ENCODE peak calls at places on chromosomes 16 and 17, in nine cellular contexts. One of them, this sample, is unnamed.

GRCh38 chr17:78705071-78705470 is 77.0 kb downstream of the CYTH1 start:
- DNase-seq in kidney epithelial cell: no peak
- DNase-seq in IMR-90: no peak
- DNase-seq in kidney: no peak
- DNase-seq in foreskin fibroblast: no peak
- DNase-seq in WTC11: no peak
- DNase-seq in vagina: no peak
- DNase-seq in tibial nerve: no peak
- DNase-seq in uterus: no peak
- DNase-seq in this sample: no peak

GRCh38 chr16:87801679-87802300 is 36.0 kb upstream of the KLHDC4 start:
- DNase-seq in tibial nerve: no peak
- DNase-seq in WTC11: no peak
- DNase-seq in uterus: no peak
- DNase-seq in kidney epithelial cell: no peak
- DNase-seq in vagina: no peak
- DNase-seq in foreskin fibroblast: no peak
- DNase-seq in IMR-90: no peak
- DNase-seq in kidney: no peak
- DNase-seq in this sample: no peak

GRCh38 chr17:57404073-57404472 is 147.8 kb downstream of the MSI2 start:
- DNase-seq in kidney epithelial cell: no peak
- DNase-seq in foreskin fibroblast: no peak
- DNase-seq in uterus: no peak
- DNase-seq in vagina: no peak
- DNase-seq in tibial nerve: no peak
- DNase-seq in kidney: no peak
- DNase-seq in IMR-90: no peak
- DNase-seq in WTC11: no peak
- DNase-seq in this sample: no peak

GRCh38 chr17:40615295-40615988 is 32.2 kb downstream of the SMARCE1 start:
- DNase-seq in IMR-90: peak; percentile 47
- DNase-seq in WTC11: peak; percentile 73
- DNase-seq in foreskin fibroblast: peak; percentile 65
- DNase-seq in tibial nerve: no peak
- DNase-seq in uterus: peak; percentile 55
- DNase-seq in kidney: peak; percentile 81
- DNase-seq in vagina: no peak
- DNase-seq in kidney epithelial cell: peak; percentile 18
- DNase-seq in this sample: no peak

GRCh38 chr16:1330260-1330914 is 3.1 kb upstream of the BAIAP3 start:
- DNase-seq in foreskin fibroblast: no peak
- DNase-seq in vagina: no peak
- DNase-seq in uterus: no peak
- DNase-seq in tibial nerve: no peak
- DNase-seq in kidney epithelial cell: no peak
- DNase-seq in WTC11: peak; percentile 82
- DNase-seq in IMR-90: no peak
- DNase-seq in kidney: no peak
- DNase-seq in this sample: no peak

GRCh38 chr16:57992084-57992483 is 8.4 kb downstream of the ZNF319 start:
- DNase-seq in kidney epithelial cell: no peak
- DNase-seq in foreskin fibroblast: no peak
- DNase-seq in uterus: no peak
- DNase-seq in tibial nerve: no peak
- DNase-seq in kidney: no peak
- DNase-seq in IMR-90: no peak
- DNase-seq in WTC11: no peak
- DNase-seq in vagina: no peak
- DNase-seq in this sample: no peak

GRCh38 chr16:56263711-56264608 is 72.7 kb downstream of the GNAO1 start:
- DNase-seq in foreskin fibroblast: no peak
- DNase-seq in vagina: no peak
- DNase-seq in WTC11: no peak
- DNase-seq in uterus: no peak
- DNase-seq in tibial nerve: no peak
- DNase-seq in kidney epithelial cell: no peak
- DNase-seq in kidney: peak; percentile 73
- DNase-seq in IMR-90: no peak
- DNase-seq in this sample: no peak

GRCh38 chr17:66578781-66579489 is 256.0 kb upstream of the CACNG5 start:
- DNase-seq in kidney epithelial cell: no peak
- DNase-seq in IMR-90: no peak
- DNase-seq in kidney: peak; percentile 77
- DNase-seq in WTC11: no peak
- DNase-seq in foreskin fibroblast: peak; percentile 29
- DNase-seq in uterus: no peak
- DNase-seq in tibial nerve: no peak
- DNase-seq in vagina: no peak
- DNase-seq in this sample: no peak

GRCh38 chr17:37742114-37742761 is 2.6 kb downstream of the HNF1B start:
- DNase-seq in vagina: no peak
- DNase-seq in uterus: no peak
- DNase-seq in tibial nerve: no peak
- DNase-seq in IMR-90: peak; percentile 20
- DNase-seq in kidney: peak; percentile 71
- DNase-seq in WTC11: peak; percentile 57
- DNase-seq in foreskin fibroblast: peak; percentile 41
- DNase-seq in kidney epithelial cell: no peak
- DNase-seq in this sample: no peak

GRCh38 chr16:86740817-86741799 is 162.8 kb downstream of the FOXL1 start:
- DNase-seq in vagina: no peak
- DNase-seq in IMR-90: peak; percentile 80
- DNase-seq in WTC11: no peak
- DNase-seq in tibial nerve: no peak
- DNase-seq in kidney epithelial cell: no peak
- DNase-seq in foreskin fibroblast: peak; percentile 85
- DNase-seq in uterus: no peak
- DNase-seq in kidney: no peak
- DNase-seq in this sample: peak; percentile 65

GRCh38 chr16:27470567-27471431 is 68.8 kb downstream of the IL21R start:
- DNase-seq in kidney epithelial cell: no peak
- DNase-seq in kidney: peak; percentile 78
- DNase-seq in IMR-90: peak; percentile 74
- DNase-seq in vagina: no peak
- DNase-seq in WTC11: no peak
- DNase-seq in tibial nerve: no peak
- DNase-seq in foreskin fibroblast: peak; percentile 93
- DNase-seq in uterus: peak; percentile 42
- DNase-seq in this sample: peak; percentile 36
- TF ChIP-seq CTCF in kidney epithelial cell: no peak
- TF ChIP-seq CTCF in kidney: no peak
- TF ChIP-seq CTCF in IMR-90: no peak
- TF ChIP-seq CTCF in vagina: no peak
- TF ChIP-seq CTCF in WTC11: no peak
- TF ChIP-seq CTCF in tibial nerve: no peak
- TF ChIP-seq CTCF in foreskin fibroblast: no peak
- TF ChIP-seq CTCF in uterus: no peak
- TF ChIP-seq CTCF in this sample: no peak

GRCh38 chr17:75704963-75705875 is 16.0 kb upstream of the ITGB4 start:
- DNase-seq in uterus: no peak
- DNase-seq in vagina: no peak
- DNase-seq in kidney epithelial cell: no peak
- DNase-seq in IMR-90: no peak
- DNase-seq in foreskin fibroblast: no peak
- DNase-seq in tibial nerve: no peak
- DNase-seq in kidney: peak; percentile 78
- DNase-seq in WTC11: no peak
- DNase-seq in this sample: no peak

GRCh38 chr17:75703191-75703590 is 18.1 kb upstream of the ITGB4 start:
- DNase-seq in uterus: no peak
- DNase-seq in IMR-90: no peak
- DNase-seq in foreskin fibroblast: no peak
- DNase-seq in kidney: no peak
- DNase-seq in kidney epithelial cell: no peak
- DNase-seq in tibial nerve: no peak
- DNase-seq in vagina: no peak
- DNase-seq in WTC11: no peak
- DNase-seq in this sample: no peak

GRCh38 chr17:75707096-75707720 is 14.1 kb upstream of the ITGB4 start:
- DNase-seq in IMR-90: no peak
- DNase-seq in foreskin fibroblast: peak; percentile 46
- DNase-seq in kidney epithelial cell: no peak
- DNase-seq in uterus: peak; percentile 69
- DNase-seq in vagina: no peak
- DNase-seq in kidney: peak; percentile 86
- DNase-seq in tibial nerve: no peak
- DNase-seq in WTC11: no peak
- DNase-seq in this sample: no peak

GRCh38 chr17:75703591-75703990 is 17.7 kb upstream of the ITGB4 start:
- DNase-seq in uterus: no peak
- DNase-seq in foreskin fibroblast: peak; percentile 27
- DNase-seq in IMR-90: no peak
- DNase-seq in kidney epithelial cell: no peak
- DNase-seq in kidney: no peak
- DNase-seq in tibial nerve: no peak
- DNase-seq in vagina: no peak
- DNase-seq in WTC11: no peak
- DNase-seq in this sample: no peak

GRCh38 chr17:75706042-75706728 is 15.1 kb upstream of the ITGB4 start:
- DNase-seq in uterus: no peak
- DNase-seq in foreskin fibroblast: no peak
- DNase-seq in tibial nerve: no peak
- DNase-seq in kidney: peak; percentile 58
- DNase-seq in kidney epithelial cell: no peak
- DNase-seq in WTC11: no peak
- DNase-seq in IMR-90: no peak
- DNase-seq in vagina: no peak
- DNase-seq in this sample: no peak
- TF ChIP-seq CTCF in uterus: no peak
- TF ChIP-seq CTCF in foreskin fibroblast: no peak
- TF ChIP-seq CTCF in tibial nerve: no peak
- TF ChIP-seq CTCF in kidney: no peak
- TF ChIP-seq CTCF in kidney epithelial cell: no peak
- TF ChIP-seq CTCF in WTC11: no peak
- TF ChIP-seq CTCF in IMR-90: no peak
- TF ChIP-seq CTCF in vagina: no peak
- TF ChIP-seq CTCF in this sample: no peak

DNA sequence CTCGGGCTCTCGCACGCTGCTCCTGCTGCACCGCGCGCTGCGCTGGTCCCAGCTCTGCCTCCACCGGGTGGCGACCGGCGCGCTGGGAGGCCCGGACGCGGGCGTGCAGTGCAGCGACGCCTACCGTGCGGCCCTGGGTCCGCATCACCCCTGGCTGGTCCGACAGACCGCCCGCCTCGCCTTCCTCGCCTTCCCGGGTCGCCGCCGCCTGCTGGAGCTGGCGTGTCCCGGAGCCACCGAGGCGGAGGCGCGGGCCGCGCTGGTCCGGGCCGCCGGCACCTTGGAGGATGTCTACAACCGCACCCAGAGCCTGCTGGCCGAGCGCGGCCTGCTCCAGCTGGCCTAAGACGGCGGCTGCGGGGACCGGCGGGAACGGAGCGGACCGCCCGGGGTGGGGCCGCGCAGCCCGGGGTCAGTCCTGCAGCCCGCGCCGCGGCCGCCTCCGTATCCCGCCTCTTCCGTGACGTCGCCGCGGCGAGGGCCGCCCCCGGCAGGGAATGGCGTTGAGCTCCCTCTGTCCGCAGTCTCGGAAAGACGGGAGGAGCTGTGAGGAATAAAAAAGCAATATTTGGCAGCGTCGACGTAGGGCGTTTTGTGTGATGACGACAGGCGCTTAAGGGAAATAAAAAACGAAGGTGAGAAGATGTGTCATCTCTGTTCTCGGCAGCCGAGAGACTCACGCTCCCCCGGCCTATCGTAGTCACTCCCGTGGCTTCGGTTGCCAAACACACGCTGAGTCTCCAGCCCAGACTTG is 1.4 kb downstream of the GLTPD2 start:
- DNase-seq in uterus: peak; percentile 80
- DNase-seq in IMR-90: peak; percentile 93
- DNase-seq in kidney epithelial cell: no peak
- DNase-seq in foreskin fibroblast: peak; percentile 98
- DNase-seq in WTC11: peak; percentile 71
- DNase-seq in tibial nerve: peak; percentile 64
- DNase-seq in kidney: peak; percentile 95
- DNase-seq in vagina: no peak
- DNase-seq in this sample: peak; percentile 57
- TF ChIP-seq CTCF in uterus: peak; percentile 94
- TF ChIP-seq CTCF in IMR-90: peak; percentile 90
- TF ChIP-seq CTCF in kidney epithelial cell: peak; percentile 44
- TF ChIP-seq CTCF in foreskin fibroblast: peak; percentile 53
- TF ChIP-seq CTCF in WTC11: peak; percentile 20
- TF ChIP-seq CTCF in tibial nerve: peak; percentile 97
- TF ChIP-seq CTCF in kidney: peak; percentile 54
- TF ChIP-seq CTCF in vagina: peak; percentile 26
- TF ChIP-seq CTCF in this sample: peak; percentile 77

GRCh38 chr16:84115919-84116719 is 623 bp downstream of the MBTPS1 start:
- DNase-seq in IMR-90: peak; percentile 39
- DNase-seq in uterus: peak; percentile 36
- DNase-seq in WTC11: no peak
- DNase-seq in tibial nerve: no peak
- DNase-seq in kidney epithelial cell: no peak
- DNase-seq in kidney: no peak
- DNase-seq in foreskin fibroblast: peak; percentile 52
- DNase-seq in vagina: no peak
- DNase-seq in this sample: no peak
- TF ChIP-seq CTCF in IMR-90: peak; percentile 37
- TF ChIP-seq CTCF in uterus: peak; percentile 66
- TF ChIP-seq CTCF in WTC11: no peak
- TF ChIP-seq CTCF in tibial nerve: no peak
- TF ChIP-seq CTCF in kidney epithelial cell: no peak
- TF ChIP-seq CTCF in kidney: peak; percentile 18
- TF ChIP-seq CTCF in foreskin fibroblast: no peak
- TF ChIP-seq CTCF in vagina: no peak
- TF ChIP-seq CTCF in this sample: no peak